ENCODE peak calls at places on chromosome 11, in four cellular contexts. Y, O, U and E are unnamed samples.

GRCh38 chr11:117292616-117293015 is 1.5 kb downstream of the BACE1-AS start:
- DNase-seq in Y (no peak), O (no peak), U (no peak), E (no peak)

GRCh38 chr11:123707606-123708205 is 33.8 kb downstream of the ZNF202 start:
- DNase-seq in O (peak; percentile 57), Y (peak; percentile 57), U (peak; percentile 32), E (peak; percentile 37)

GRCh38 chr11:57224537-57224936 is 12.5 kb downstream of the APLNR start:
- DNase-seq in Y (no peak), O (no peak), U (no peak), E (no peak)

GRCh38 chr11:76700177-76701100 is 29.9 kb upstream of the LRRC32 start:
- DNase-seq in O (no peak), Y (peak; percentile 79), U (no peak), E (peak; percentile 80)

GRCh38 chr11:67118801-67119576 is at the start of gene KDM2A:
- DNase-seq in Y (peak; percentile 96), O (peak; percentile 98), U (peak; percentile 99), E (peak; percentile 98)

GRCh38 chr11:78101073-78101472 is 21.4 kb upstream of the NDUFC2 start:
- DNase-seq in Y (no peak), O (no peak), U (no peak), E (no peak)

GRCh38 chr11:116773203-116774112 is 671 bp upstream of the BUD13 start:
- DNase-seq in Y (no peak), U (no peak), O (no peak), E (no peak)

GRCh38 chr11:9600651-9601040 is 27.2 kb downstream of the WEE1 start:
- DNase-seq in U (no peak), O (peak; percentile 37), Y (peak; percentile 35), E (no peak)

GRCh38 chr11:7899418-7899817 is 31.6 kb downstream of the OR10A6 start:
- DNase-seq in O (no peak), Y (no peak), U (no peak), E (no peak)

GRCh38 chr11:27087425-27087824 is 46.8 kb downstream of the BBOX1 start:
- DNase-seq in Y (no peak), O (no peak), U (no peak), E (peak; percentile 35)

GRCh38 chr11:82969811-82970210 is 68.3 kb downstream of the DDIAS start:
- DNase-seq in O (peak; percentile 95), Y (no peak), U (no peak), E (no peak)

GRCh38 chr11:112227002-112227401 is 774 bp downstream of the PTS start:
- DNase-seq in Y (no peak), O (no peak), U (no peak), E (no peak)

GRCh38 chr11:5349550-5349949 is 1.8 kb upstream of the OR51B6 start:
- DNase-seq in O (no peak), U (no peak), Y (no peak), E (no peak)

GRCh38 chr11:5204787-5205186 is 4.3 kb upstream of the OR51V1 start:
- DNase-seq in Y (peak; percentile 68), O (peak; percentile 76), U (no peak), E (peak; percentile 23)

GRCh38 chr11:106152013-106152412 is 74.6 kb downstream of the AASDHPPT start:
- DNase-seq in U (no peak), Y (no peak), O (no peak), E (peak; percentile 25)

GRCh38 chr11:131758726-131759125 is 388.3 kb downstream of the NTM start:
- DNase-seq in U (no peak), O (no peak), Y (no peak), E (no peak)

GRCh38 chr11:64745219-64745522 is 1.2 kb upstream of the RASGRP2 start:
- DNase-seq in Y (no peak), U (no peak), O (no peak), E (no peak)

GRCh38 chr11:68840661-68841653 is 759 bp downstream of the CPT1A start:
- DNase-seq in Y (no peak), O (peak; percentile 57), U (peak; percentile 70), E (peak; percentile 73)

GRCh38 chr11:110249066-110249465 is 47.3 kb downstream of the RDX start:
- DNase-seq in O (no peak), U (no peak), Y (no peak), E (no peak)

GRCh38 chr11:64759131-64759721 is 548 bp downstream of the PYGM start:
- DNase-seq in O (no peak), Y (no peak), U (peak; percentile 35), E (no peak)

GRCh38 chr11:6576471-6577373 is 26.7 kb downstream of the RRP8 start:
- DNase-seq in O (no peak), Y (no peak), U (peak; percentile 77), E (peak; percentile 23)

GRCh38 chr11:104973616-104974015 is 5.2 kb upstream of the CASP4 start:
- DNase-seq in U (no peak), Y (no peak), O (no peak), E (no peak)

GRCh38 chr11:12133539-12134238 is 23.3 kb downstream of the MICAL2 start:
- DNase-seq in O (peak; percentile 85), U (no peak), Y (no peak), E (no peak)

GRCh38 chr11:112265659-112266409 is 5.2 kb upstream of the PLET1 start:
- DNase-seq in U (no peak), Y (no peak), O (no peak), E (no peak)

GRCh38 chr11:22405377-22405776 is 67.2 kb downstream of the SLC17A6 start:
- DNase-seq in O (no peak), U (no peak), Y (no peak), E (no peak)
- H3K36me3 ChIP-seq in O (no peaks in the 10 kb centered on the region), U (no peaks in the 10 kb centered on the region), Y (no peaks in the 10 kb centered on the region), E (no peaks in the 10 kb centered on the region)

GRCh38 chr11:120834686-120835225 is 189.1 kb upstream of the TBCEL start:
- DNase-seq in Y (no peak), U (no peak), O (no peak), E (no peak)

GRCh38 chr11:120828847-120829246 is 195.1 kb upstream of the TBCEL start:
- DNase-seq in O (no peak), Y (no peak), U (no peak), E (no peak)

GRCh38 chr11:120835601-120836228 is 188.2 kb upstream of the TBCEL start:
- DNase-seq in Y (no peak), O (no peak), U (no peak), E (no peak)

GRCh38 chr11:120830092-120830491 is 193.8 kb upstream of the TBCEL start:
- DNase-seq in Y (no peak), U (no peak), O (no peak), E (no peak)

GRCh38 chr11:120832609-120833221 is 191.2 kb upstream of the TBCEL start:
- DNase-seq in U (no peak), O (no peak), Y (no peak), E (no peak)
- H3K4me3 ChIP-seq in U (no peak overlapping the region), O (no peak overlapping the region), Y (no peak overlapping the region), E (no peak overlapping the region)

DNA sequence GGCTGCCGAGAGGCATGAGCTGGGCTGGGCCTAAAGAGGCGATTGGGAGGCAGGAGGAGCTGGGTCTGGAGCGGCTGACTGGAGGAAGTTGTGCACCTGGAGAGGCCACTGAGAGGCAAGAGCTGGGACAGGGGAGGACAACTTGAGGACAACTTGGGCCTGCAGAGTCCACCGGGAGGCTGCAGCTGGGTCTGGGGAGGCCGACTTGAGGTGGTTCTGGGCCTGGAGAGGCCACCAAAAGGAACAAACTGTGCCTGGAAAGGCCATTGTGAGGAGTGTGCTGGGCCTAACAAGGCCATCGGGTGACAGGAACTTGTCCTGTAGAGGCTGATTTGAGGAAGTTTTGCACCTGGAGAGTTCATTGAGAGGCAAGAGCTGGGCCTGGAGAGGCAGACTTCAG is 41.5 kb downstream of the OR4C45 start:
- DNase-seq in Y (no peak), U (no peak), O (no peak), E (no peak)
- H3K9me3 ChIP-seq in Y (peaks cover 5% of the 10 kb centered on the region), U (peaks cover 6% of the 10 kb centered on the region), O (no peaks in the 10 kb centered on the region), E (no peaks in the 10 kb centered on the region)

GRCh38 chr11:62141111-62142042 is 17.6 kb downstream of the INCENP start:
- DNase-seq in O (no peak), Y (no peak), U (no peak), E (no peak)
- H3K36me3 ChIP-seq in O (peaks cover 4% of the 10 kb centered on the region), Y (peaks cover 51% of the 10 kb centered on the region), U (no peaks in the 10 kb centered on the region), E (peaks cover 70% of the 10 kb centered on the region)

GRCh38 chr11:2301631-2302272 is at the start of the genes C11orf21 and TSPAN32:
- DNase-seq in U (no peak), O (no peak), Y (no peak), E (peak; percentile 69)
- H3K4me3 ChIP-seq in U (no peak within 1 kb of the TSS), O (no peak within 1 kb of the TSS), Y (no peak within 1 kb of the TSS), E (peak within 1 kb of the TSS; percentile 39)

DNA sequence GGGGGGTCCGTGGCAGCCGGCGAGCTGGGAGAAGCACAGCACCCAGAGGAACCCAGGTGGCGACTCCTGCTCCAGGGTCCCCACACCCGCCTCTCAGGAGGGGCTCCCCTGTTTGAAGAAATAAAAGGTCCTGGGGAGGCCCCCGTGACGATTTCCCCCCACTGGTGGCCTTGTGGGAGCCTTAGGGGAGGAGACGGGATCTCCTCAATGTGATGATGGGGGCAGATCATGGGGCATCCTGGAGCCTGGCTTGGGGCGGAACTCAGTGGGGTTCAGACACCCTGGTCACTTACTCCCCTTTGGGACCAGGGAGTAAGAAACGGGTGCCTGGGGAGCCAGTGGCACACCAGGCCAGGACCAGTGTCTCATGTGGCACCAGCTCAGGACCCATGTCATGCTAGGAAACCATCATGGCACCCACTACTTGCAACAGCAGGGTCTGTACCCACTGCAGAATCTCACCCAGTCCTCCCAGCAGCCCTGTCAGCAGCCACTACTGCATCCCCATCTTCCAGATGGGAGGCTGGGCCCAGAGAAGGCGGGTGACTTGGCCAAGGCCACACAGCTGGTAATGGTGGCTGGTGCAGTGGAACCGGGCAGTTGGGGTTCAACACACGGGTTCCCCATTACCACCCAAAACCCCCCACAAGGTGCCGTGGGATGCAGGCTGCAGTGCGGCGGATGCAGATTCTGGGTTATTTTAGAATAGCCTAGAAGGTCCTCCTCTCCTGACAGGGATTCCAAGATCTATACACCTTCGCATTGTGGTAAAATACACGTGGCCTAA is 130.7 kb downstream of the CTTN start:
- DNase-seq in Y (no peak), O (no peak), U (peak; percentile 7), E (no peak)
- H3K9me3 ChIP-seq in Y (no peaks in the 10 kb centered on the region), O (no peaks in the 10 kb centered on the region), U (no peaks in the 10 kb centered on the region), E (no peaks in the 10 kb centered on the region)

GRCh38 chr11:62575156-62575555 is 1.5 kb upstream of the EEF1G start:
- DNase-seq in O (no peak), Y (no peak), U (peak; percentile 62), E (no peak)
- H3K36me3 ChIP-seq in O (peaks cover 3% of the 10 kb centered on the region), Y (peaks cover 50% of the 10 kb centered on the region), U (no peaks in the 10 kb centered on the region), E (peaks cover 69% of the 10 kb centered on the region)